ENCODE peak calls at places on chromosomes 1 and 21, in four cellular contexts. F is tibial artery; U is endodermal cell; X is CD8-positive, alpha-beta T cell. L is an unnamed sample.

GRCh38 chr1:199084293-199084692 is 445.5 kb downstream of the PTPRC start:
- DNase-seq in F (no peak), U (no peak), X (no peak), L (no peak)

GRCh38 chr1:46671554-46671953 is at the start of gene TEX38:
- DNase-seq in F (no peak), U (no peak), X (no peak), L (no peak)

GRCh38 chr21:45309069-45309521 is 21.4 kb upstream of the POFUT2 start:
- DNase-seq in F (no peak), U (peak), X (no peak), L (no peak)

GRCh38 chr1:181141431-181141910 is 53.0 kb downstream of the IER5 start:
- DNase-seq in F (no peak), U (no peak), X (no peak), L (no peak)

GRCh38 chr1:30060738-30061137 is 662.6 kb downstream of the MATN1 start:
- DNase-seq in F (no peak), U (no peak), X (no peak), L (no peak)

GRCh38 chr1:209662879-209663327 is 10.7 kb upstream of the LAMB3 start:
- DNase-seq in F (no peak), U (no peak), X (no peak), L (no peak)

GRCh38 chr1:184019066-184019465 is 18.5 kb downstream of the COLGALT2 start:
- DNase-seq in F (no peak), U (no peak), X (no peak), L (no peak)

GRCh38 chr1:118905206-118905605 is 82.9 kb downstream of the TBX15 start:
- DNase-seq in F (peak), U (no peak), X (no peak), L (no peak)

GRCh38 chr1:17780916-17781315 is 25.8 kb downstream of the ACTL8 start:
- DNase-seq in F (no peak), U (no peak), X (no peak), L (no peak)

GRCh38 chr1:40312238-40313205 is 4.6 kb downstream of the COL9A2 start:
- DNase-seq in F (no peak), U (no peak), X (no peak), L (no peak)

GRCh38 chr1:19597463-19598309 is 46.4 kb upstream of the NBL1 start:
- DNase-seq in F (no peak), U (peak), X (no peak), L (no peak)

GRCh38 chr1:40394456-40395172 is 21.1 kb downstream of the SMAP2 start:
- DNase-seq in F (no peak), U (no peak), X (no peak), L (no peak)

GRCh38 chr21:29022141-29022540 is 2.3 kb upstream of the USP16 start:
- DNase-seq in F (no peak), U (no peak), X (no peak), L (no peak)

GRCh38 chr1:206455681-206456344 is 14.5 kb upstream of the IKBKE start:
- DNase-seq in F (no peak), U (no peak), X (no peak), L (no peak)

GRCh38 chr1:22611530-22611947 is 24.9 kb upstream of the C1QA start:
- DNase-seq in F (no peak), U (peak), X (no peak), L (no peak)

GRCh38 chr1:225776294-225776693 is 1.3 kb upstream of the SRP9 start:
- DNase-seq in F (no peak), U (no peak), X (no peak), L (no peak)

GRCh38 chr1:66182551-66183178 is 351.3 kb upstream of the SGIP1 start:
- DNase-seq in F (no peak), U (no peak), X (no peak), L (no peak)

GRCh38 chr1:183431840-183432547 is 13.8 kb upstream of the NMNAT2 start:
- DNase-seq in F (no peak), U (no peak), X (no peak), L (no peak)

GRCh38 chr1:205179842-205180241 is 31.7 kb downstream of the DSTYK start:
- DNase-seq in F (no peak), U (no peak), X (no peak), L (no peak)

DNA sequence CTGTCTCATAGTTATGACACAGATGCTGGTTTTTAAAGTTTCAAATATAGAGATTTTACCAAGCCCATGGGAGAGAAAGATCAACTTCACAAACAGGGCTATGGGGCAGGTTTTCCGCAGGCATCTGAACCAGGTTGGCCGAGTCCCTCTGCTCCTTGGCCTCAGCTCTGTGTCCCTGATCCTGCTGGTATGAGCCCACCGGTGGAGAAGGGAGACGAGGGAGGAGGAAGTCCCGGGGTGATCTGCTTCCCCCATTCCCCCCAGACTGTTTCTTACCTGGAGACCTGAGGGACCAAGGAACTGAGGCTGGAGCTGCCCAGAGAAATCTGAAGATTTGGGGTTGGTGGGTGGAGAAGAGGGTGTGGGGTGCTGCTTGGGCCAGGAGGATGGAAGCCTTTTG is 28.9 kb upstream of the BTG2 start:
- DNase-seq in F (no peak), U (peak), X (no peak), L (peak)
- H3K27ac ChIP-seq in F (peak), U (no peak), X (no peak), L (peak)

GRCh38 chr1:211326140-211326527 is 499 bp upstream of the TRAF5 start:
- DNase-seq in F (no peak), U (no peak), X (no peak), L (no peak)
- H3K27ac ChIP-seq in F (peak), U (no peak), X (peak), L (peak)

GRCh38 chr1:230149751-230150584 is 82.9 kb downstream of the GALNT2 start:
- DNase-seq in F (no peak), U (no peak), X (no peak), L (no peak)
- H3K27ac ChIP-seq in F (no peak), U (peak), X (no peak), L (peak)

DNA sequence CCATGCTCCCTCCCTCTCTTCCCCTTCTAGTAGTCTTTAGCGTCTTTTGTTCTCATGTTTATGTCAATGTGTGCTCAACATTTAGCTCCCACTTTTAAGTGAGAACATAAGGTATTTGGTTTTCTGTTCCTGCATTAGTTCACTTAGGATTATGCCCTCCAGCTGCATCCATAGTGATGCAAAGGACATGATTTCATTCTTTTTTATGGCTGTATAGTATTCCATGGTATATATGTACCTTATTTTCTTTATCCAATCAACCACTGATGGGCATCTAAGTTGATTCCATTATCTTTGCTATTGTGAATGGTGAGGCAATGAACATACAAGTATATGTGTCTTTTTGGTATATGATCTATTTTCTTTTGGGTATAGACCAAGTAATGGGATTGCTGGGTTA is 38.3 kb upstream of the PALMD start:
- DNase-seq in F (no peak), U (no peak), X (no peak), L (no peak)
- H3K27ac ChIP-seq in F (no peak), U (no peak), X (no peak), L (no peak)

GRCh38 chr1:230174041-230174440 is 107.0 kb downstream of the GALNT2 start:
- DNase-seq in F (no peak), U (peak), X (peak), L (no peak)

GRCh38 chr1:230175839-230176238 is 108.8 kb downstream of the GALNT2 start:
- DNase-seq in F (no peak), U (peak), X (no peak), L (no peak)

GRCh38 chr1:230179249-230179648 is 112.2 kb downstream of the GALNT2 start:
- DNase-seq in F (no peak), U (no peak), X (no peak), L (no peak)

GRCh38 chr1:230174765-230175747 is 108.0 kb downstream of the GALNT2 start:
- DNase-seq in F (no peak), U (peak), X (no peak), L (no peak)

GRCh38 chr1:230176871-230177411 is 109.9 kb downstream of the GALNT2 start:
- DNase-seq in F (peak), U (peak), X (no peak), L (peak)
- H3K27ac ChIP-seq in F (no peak), U (no peak), X (no peak), L (peak)

GRCh38 chr1:51643362-51643761 is 26.5 kb downstream of the OSBPL9 start:
- DNase-seq in F (no peak), U (no peak), X (no peak), L (no peak)

GRCh38 chr1:51642739-51643142 is 25.8 kb downstream of the OSBPL9 start:
- DNase-seq in F (no peak), U (no peak), X (no peak), L (no peak)

GRCh38 chr1:51639694-51640093 is 22.8 kb downstream of the OSBPL9 start:
- DNase-seq in F (no peak), U (no peak), X (no peak), L (no peak)

GRCh38 chr1:51648180-51649109 is 31.6 kb downstream of the OSBPL9 start:
- DNase-seq in F (peak), U (peak), X (no peak), L (no peak)

DNA sequence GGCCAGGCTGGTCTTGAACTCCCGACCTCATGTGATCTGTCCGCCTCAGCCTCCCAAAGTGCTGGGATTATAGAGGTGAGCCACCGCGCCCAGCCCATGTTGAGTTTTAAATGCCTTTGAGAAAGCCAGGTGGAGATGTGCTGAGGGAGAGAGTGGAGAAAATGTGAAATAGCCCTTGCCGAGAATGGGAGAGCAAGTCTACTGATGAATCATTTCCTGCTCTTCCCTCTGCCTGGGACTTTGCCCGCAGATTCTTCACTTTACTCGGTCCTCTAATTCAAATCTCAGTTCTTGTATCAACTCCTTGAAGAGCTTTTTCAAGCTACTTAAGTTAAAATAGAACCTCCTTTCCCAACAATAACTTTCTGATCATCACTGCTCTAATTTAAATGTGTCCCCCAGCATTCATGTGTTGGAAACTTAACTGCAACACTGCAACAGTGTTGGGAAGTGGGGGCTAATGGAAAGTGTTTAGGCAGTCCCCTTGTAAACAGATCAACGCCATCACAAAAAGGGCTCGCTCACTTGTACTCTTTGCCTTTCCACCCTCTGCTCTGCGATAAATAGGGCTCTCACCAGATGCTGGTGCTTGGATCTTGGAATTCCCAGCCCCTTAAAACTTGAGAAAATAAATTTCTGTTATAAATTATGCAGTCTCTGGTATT is 27.8 kb downstream of the OSBPL9 start:
- DNase-seq in F (peak), U (no peak), X (no peak), L (no peak)
- H3K27ac ChIP-seq in F (peak), U (no peak), X (no peak), L (peak)

L was measured in coronary artery.